ENCODE peak calls at places on chromosome 7, in seven cellular contexts. W is H1, T is IMR-90, V is mesenchymal stem cell, C is H9, A is neuronal stem cell, E is trophoblast cell. G is an unnamed sample. For H3K79me1, the result is how much of the 10 kb centered on the place peaks cover.

GRCh38 chr7:21365866-21366624 is 61.8 kb upstream of the SP4 start:
- DNase-seq in A (no peak), E (peak), W (no peak), C (no peak), T (peak), V (peak), G (no peak)

GRCh38 chr7:73966941-73967831 is 60.8 kb upstream of the ELN start:
- DNase-seq in A (no peak), C (peak), V (no peak), W (peak), T (no peak), E (no peak), G (peak)

GRCh38 chr7:151244871-151245346 is 3.6 kb downstream of the SMARCD3 start:
- DNase-seq in V (no peak), T (no peak), A (no peak), E (no peak), C (peak), W (no peak), G (no peak)

GRCh38 chr7:7504910-7505704 is 30.6 kb downstream of the COL28A1 start:
- DNase-seq in A (no peak), E (no peak), W (no peak), T (no peak), V (no peak), C (no peak), G (no peak)

GRCh38 chr7:34042406-34042805 is 137.1 kb downstream of the BMPER start:
- DNase-seq in E (peak), A (no peak), C (no peak), W (no peak), V (peak), T (peak), G (no peak)

GRCh38 chr7:155009570-155010157 is 6.7 kb upstream of the PAXIP1 start:
- DNase-seq in W (no peak), T (no peak), C (peak), V (peak), E (peak), A (no peak), G (peak)

GRCh38 chr7:512541-513311 is 6.9 kb downstream of the PDGFA start:
- DNase-seq in V (no peak), C (no peak), T (no peak), A (no peak), E (no peak), W (no peak), G (no peak)

GRCh38 chr7:36951257-36951697 is 227.0 kb upstream of the AOAH start:
- DNase-seq in E (no peak), C (no peak), V (no peak), A (no peak), T (no peak), W (no peak), G (no peak)

GRCh38 chr7:39458346-39458745 is 107.9 kb upstream of the YAE1 start:
- DNase-seq in T (no peak), A (no peak), E (peak), C (no peak), W (no peak), V (no peak), G (no peak)

GRCh38 chr7:17013204-17013603 is 131.4 kb upstream of the AGR3 start:
- DNase-seq in W (no peak), T (peak), C (no peak), A (no peak), V (no peak), E (no peak), G (no peak)

GRCh38 chr7:47635091-47636090 is 53.5 kb upstream of the TNS3 start:
- DNase-seq in A (no peak), T (no peak), E (peak), V (no peak), W (peak), C (peak), G (peak)

GRCh38 chr7:87148332-87148955 is 3.8 kb upstream of the DMTF1 start:
- DNase-seq in W (no peak), E (peak), T (peak), V (peak), A (no peak), C (no peak), G (peak)

GRCh38 chr7:42053834-42054233 is 183.2 kb downstream of the GLI3 start:
- DNase-seq in E (peak), T (peak), A (no peak), V (peak), C (no peak), W (no peak), G (no peak)

GRCh38 chr7:35004531-35005096 is 32.7 kb downstream of the DPY19L1 start:
- DNase-seq in A (no peak), V (peak), W (no peak), E (no peak), C (no peak), T (peak), G (no peak)

DNA sequence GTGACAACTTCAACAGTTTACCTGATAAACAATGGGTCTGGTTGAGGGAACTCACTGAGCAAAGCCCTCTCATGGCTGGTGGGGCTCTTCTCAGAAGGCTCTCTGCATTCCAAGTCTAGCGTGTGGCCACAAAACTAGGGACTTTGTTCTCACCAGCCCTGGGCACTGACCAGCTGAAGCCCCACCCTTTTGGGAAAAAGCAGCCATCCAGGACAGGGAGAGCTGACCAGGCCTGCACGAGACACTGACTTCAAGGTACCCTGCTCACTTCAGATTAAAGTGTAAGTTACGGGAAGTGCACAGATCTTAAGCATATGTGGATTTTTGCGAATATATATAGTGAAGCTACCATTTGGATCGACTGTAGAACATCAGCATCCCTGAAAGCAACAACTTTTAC is 67.4 kb upstream of the LRRC4 start:
- DNase-seq in V (no peak), A (no peak), W (no peak), C (no peak), T (no peak), E (no peak), G (no peak)
- H3K79me1 ChIP-seq in V (under half), A (under half), W (under half), C (under half), T (under half), E (under half), G (under half)

DNA sequence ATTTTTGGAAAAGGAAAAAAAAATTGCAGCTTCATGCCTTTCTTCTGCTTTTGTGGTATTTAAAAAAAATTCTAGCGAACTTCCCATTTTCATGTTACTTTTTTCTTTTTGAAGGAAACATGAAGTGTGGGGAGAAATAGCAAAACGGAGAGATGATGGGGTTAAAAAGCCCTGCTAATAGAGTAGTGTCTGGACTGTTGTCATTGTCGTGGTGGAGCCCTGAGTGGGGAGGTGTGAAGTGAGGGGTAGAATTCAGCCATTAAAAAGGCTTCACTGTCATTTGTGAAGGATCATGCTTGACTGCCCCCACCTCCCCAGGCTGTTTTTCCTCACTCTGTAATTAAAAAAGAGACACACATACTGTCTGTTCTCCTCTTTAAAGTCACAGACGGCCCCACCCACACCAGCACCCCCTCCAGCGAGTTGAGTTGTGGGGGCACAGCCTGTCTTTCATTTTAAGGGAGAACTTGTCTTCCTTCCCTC is 272.5 kb downstream of the CREB5 start:
- DNase-seq in V (no peak), W (no peak), A (no peak), T (no peak), E (no peak), C (no peak), G (no peak)
- H3K18ac ChIP-seq in V (peak), W (no peak), A (peak), T (no peak), E (no peak), C (peak), G (peak)

DNA sequence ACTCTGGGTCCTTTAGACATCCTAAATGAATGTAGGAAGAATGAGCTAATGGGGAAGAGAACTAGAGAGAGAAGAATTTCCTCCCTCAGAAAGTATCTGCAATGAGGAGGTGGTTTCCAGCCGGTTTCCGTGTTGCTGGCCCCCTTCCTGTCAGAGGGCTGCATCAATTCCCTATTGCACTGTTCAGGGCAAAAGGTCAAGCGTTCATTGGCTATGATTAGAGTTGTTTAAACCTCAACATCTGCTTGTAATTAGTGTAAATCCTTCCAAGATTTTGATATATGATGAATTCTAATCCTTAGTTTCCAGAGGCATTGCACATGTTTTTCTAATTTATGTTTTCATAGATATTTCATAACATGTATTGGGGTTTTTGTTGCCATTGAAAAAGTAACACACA is 107.3 kb upstream of the SGCE start:
- DNase-seq in E (no peak), T (no peak), A (no peak), V (no peak), C (no peak), W (no peak), G (no peak)
- H3K79me1 ChIP-seq in E (under half), T (under half), A (under half), V (under half), C (under half), W (under half), G (under half)

DNA sequence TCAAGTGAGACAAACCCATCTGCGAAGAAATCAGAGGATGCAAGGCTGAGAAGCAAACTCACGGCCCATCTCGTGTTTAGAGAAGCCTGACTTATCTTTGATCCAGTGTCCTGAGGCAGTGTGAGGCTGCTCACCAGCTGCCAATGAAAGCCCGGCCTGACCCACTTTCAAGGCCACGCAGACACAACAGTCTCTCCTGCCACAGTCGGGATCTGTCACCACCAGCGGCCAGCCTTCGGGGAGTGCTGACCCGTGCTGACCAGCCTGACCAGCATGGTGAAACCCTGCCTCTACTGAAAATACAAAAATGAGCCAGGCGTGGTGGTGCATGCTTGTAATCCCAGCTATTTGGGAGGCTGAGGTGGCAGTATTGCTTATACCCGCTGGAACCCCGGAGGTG is 7.4 kb upstream of the DNAJB6 start:
- DNase-seq in T (no peak), E (peak), A (no peak), W (no peak), C (no peak), V (no peak), G (no peak)
- H3K18ac ChIP-seq in T (no peak), E (no peak), A (peak), W (peak), C (peak), V (no peak), G (no peak)

GRCh38 chr7:77696643-77697534 is 630 bp downstream of the RSBN1L start:
- DNase-seq in W (no peak), A (peak), E (peak), C (peak), T (peak), V (peak), G (peak)

GRCh38 chr7:77699056-77699455 is 2.8 kb downstream of the RSBN1L start:
- DNase-seq in C (no peak), W (no peak), V (no peak), A (no peak), E (no peak), T (no peak), G (no peak)

GRCh38 chr7:77696057-77696642 is at the start of gene RSBN1L:
- DNase-seq in C (peak), E (peak), V (peak), T (peak), W (peak), A (peak), G (peak)

GRCh38 chr7:77698042-77698625 is 1.9 kb downstream of the RSBN1L start:
- DNase-seq in C (no peak), E (no peak), A (no peak), W (no peak), T (no peak), V (no peak), G (no peak)

DNA sequence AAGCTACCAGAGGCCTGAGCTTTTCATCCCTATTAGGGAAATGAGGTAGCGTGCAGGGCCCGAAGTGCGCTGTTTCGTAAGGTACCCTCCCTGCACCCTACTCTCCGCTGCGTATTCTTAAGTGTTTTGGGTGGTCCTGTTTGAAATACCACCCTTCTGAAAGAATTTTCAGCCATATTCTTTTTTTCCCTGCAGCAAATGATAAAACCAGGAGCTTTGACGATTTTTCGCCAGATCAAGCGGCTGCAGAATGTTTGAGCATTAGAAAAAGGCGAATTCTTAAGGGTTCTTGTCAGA is 1.2 kb downstream of the RSBN1L start:
- DNase-seq in A (no peak), W (no peak), T (no peak), C (no peak), E (no peak), V (no peak), G (no peak)
- H3K79me1 ChIP-seq in A (under half), W (under half), T (under half), C (under half), E (under half), V (under half), G (under half)

GRCh38 chr7:153588596-153588995 is 463.6 kb upstream of the DPP6 start:
- DNase-seq in E (no peak), V (no peak), A (no peak), W (no peak), C (no peak), T (no peak), G (no peak)
- H3K18ac ChIP-seq in E (no peak), V (no peak), A (no peak), W (no peak), C (no peak), T (no peak), G (no peak)

G was measured in mesendoderm.